ENCODE peak calls at places on chromosomes 3 and 15, in nine cellular contexts. One of them, this sample, is unnamed.

GRCh38 chr3:189001559-189001958 is 170.2 kb upstream of the TPRG1 start:
- DNase-seq in Calu3: no peak
- DNase-seq in T1000: peak
- DNase-seq in stimulated activated CD4-positive, alpha-beta T cell treated with anti-CD3 and anti-CD28 coated beads, Interleukin-15, amount 100 ng/mL, for 1 hour: no peak
- DNase-seq in activated CD8-positive, alpha-beta memory T cell treated with anti-CD3 and anti-CD28 coated beads for 48 hours: no peak
- DNase-seq in COR-L47: no peak
- DNase-seq in activated T-cell treated with anti-CD3 and anti-CD28 coated beads for 48 hours: no peak
- DNase-seq in COLO829: peak
- DNase-seq in stomach: no peak
- DNase-seq in this sample: no peak

GRCh38 chr3:100737334-100737733 is 28.0 kb downstream of the TFG start:
- DNase-seq in COLO829: peak
- DNase-seq in COR-L47: peak
- DNase-seq in stomach: no peak
- DNase-seq in activated CD8-positive, alpha-beta memory T cell treated with anti-CD3 and anti-CD28 coated beads for 48 hours: no peak
- DNase-seq in stimulated activated CD4-positive, alpha-beta T cell treated with anti-CD3 and anti-CD28 coated beads, Interleukin-15, amount 100 ng/mL, for 1 hour: no peak
- DNase-seq in activated T-cell treated with anti-CD3 and anti-CD28 coated beads for 48 hours: no peak
- DNase-seq in T1000: no peak
- DNase-seq in Calu3: peak
- DNase-seq in this sample: no peak

GRCh38 chr3:14820156-14820555 is 1.4 kb downstream of the FGD5 start:
- DNase-seq in T1000: no peak
- DNase-seq in Calu3: no peak
- DNase-seq in COR-L47: no peak
- DNase-seq in COLO829: no peak
- DNase-seq in activated CD8-positive, alpha-beta memory T cell treated with anti-CD3 and anti-CD28 coated beads for 48 hours: no peak
- DNase-seq in activated T-cell treated with anti-CD3 and anti-CD28 coated beads for 48 hours: no peak
- DNase-seq in stimulated activated CD4-positive, alpha-beta T cell treated with anti-CD3 and anti-CD28 coated beads, Interleukin-15, amount 100 ng/mL, for 1 hour: no peak
- DNase-seq in stomach: no peak
- DNase-seq in this sample: no peak

GRCh38 chr3:124026516-124026915 is 34.6 kb upstream of the ROPN1 start:
- DNase-seq in activated CD8-positive, alpha-beta memory T cell treated with anti-CD3 and anti-CD28 coated beads for 48 hours: no peak
- DNase-seq in T1000: no peak
- DNase-seq in COLO829: no peak
- DNase-seq in stimulated activated CD4-positive, alpha-beta T cell treated with anti-CD3 and anti-CD28 coated beads, Interleukin-15, amount 100 ng/mL, for 1 hour: no peak
- DNase-seq in COR-L47: no peak
- DNase-seq in stomach: no peak
- DNase-seq in activated T-cell treated with anti-CD3 and anti-CD28 coated beads for 48 hours: no peak
- DNase-seq in Calu3: no peak
- DNase-seq in this sample: no peak

GRCh38 chr3:107236661-107237375 is 140.4 kb upstream of the CCDC54 start:
- DNase-seq in T1000: no peak
- DNase-seq in activated CD8-positive, alpha-beta memory T cell treated with anti-CD3 and anti-CD28 coated beads for 48 hours: no peak
- DNase-seq in stomach: no peak
- DNase-seq in Calu3: no peak
- DNase-seq in activated T-cell treated with anti-CD3 and anti-CD28 coated beads for 48 hours: no peak
- DNase-seq in COR-L47: no peak
- DNase-seq in COLO829: no peak
- DNase-seq in stimulated activated CD4-positive, alpha-beta T cell treated with anti-CD3 and anti-CD28 coated beads, Interleukin-15, amount 100 ng/mL, for 1 hour: no peak
- DNase-seq in this sample: no peak

GRCh38 chr15:88695046-88695445 is 56.2 kb downstream of the ISG20 start:
- DNase-seq in Calu3: no peak
- DNase-seq in activated CD8-positive, alpha-beta memory T cell treated with anti-CD3 and anti-CD28 coated beads for 48 hours: no peak
- DNase-seq in stomach: no peak
- DNase-seq in COR-L47: no peak
- DNase-seq in activated T-cell treated with anti-CD3 and anti-CD28 coated beads for 48 hours: no peak
- DNase-seq in COLO829: peak
- DNase-seq in T1000: no peak
- DNase-seq in stimulated activated CD4-positive, alpha-beta T cell treated with anti-CD3 and anti-CD28 coated beads, Interleukin-15, amount 100 ng/mL, for 1 hour: no peak
- DNase-seq in this sample: no peak

GRCh38 chr3:109081746-109082510 is 36.0 kb downstream of the MORC1 start:
- DNase-seq in COR-L47: peak
- DNase-seq in activated T-cell treated with anti-CD3 and anti-CD28 coated beads for 48 hours: no peak
- DNase-seq in activated CD8-positive, alpha-beta memory T cell treated with anti-CD3 and anti-CD28 coated beads for 48 hours: no peak
- DNase-seq in T1000: peak
- DNase-seq in COLO829: peak
- DNase-seq in stomach: peak
- DNase-seq in stimulated activated CD4-positive, alpha-beta T cell treated with anti-CD3 and anti-CD28 coated beads, Interleukin-15, amount 100 ng/mL, for 1 hour: no peak
- DNase-seq in Calu3: peak
- DNase-seq in this sample: no peak

GRCh38 chr3:155981669-155982068 is 111.2 kb downstream of the GMPS start:
- DNase-seq in COR-L47: no peak
- DNase-seq in T1000: no peak
- DNase-seq in COLO829: no peak
- DNase-seq in activated T-cell treated with anti-CD3 and anti-CD28 coated beads for 48 hours: no peak
- DNase-seq in activated CD8-positive, alpha-beta memory T cell treated with anti-CD3 and anti-CD28 coated beads for 48 hours: no peak
- DNase-seq in Calu3: no peak
- DNase-seq in stimulated activated CD4-positive, alpha-beta T cell treated with anti-CD3 and anti-CD28 coated beads, Interleukin-15, amount 100 ng/mL, for 1 hour: no peak
- DNase-seq in stomach: no peak
- DNase-seq in this sample: no peak

GRCh38 chr3:36648241-36649034 is 115.9 kb downstream of the DCLK3 start:
- DNase-seq in stimulated activated CD4-positive, alpha-beta T cell treated with anti-CD3 and anti-CD28 coated beads, Interleukin-15, amount 100 ng/mL, for 1 hour: no peak
- DNase-seq in T1000: peak
- DNase-seq in COLO829: no peak
- DNase-seq in activated T-cell treated with anti-CD3 and anti-CD28 coated beads for 48 hours: no peak
- DNase-seq in stomach: no peak
- DNase-seq in Calu3: peak
- DNase-seq in activated CD8-positive, alpha-beta memory T cell treated with anti-CD3 and anti-CD28 coated beads for 48 hours: no peak
- DNase-seq in COR-L47: no peak
- DNase-seq in this sample: no peak

GRCh38 chr15:101489236-101489632 is 273 bp downstream of the PCSK6 start:
- DNase-seq in COR-L47: peak
- DNase-seq in activated T-cell treated with anti-CD3 and anti-CD28 coated beads for 48 hours: peak
- DNase-seq in T1000: no peak
- DNase-seq in COLO829: no peak
- DNase-seq in activated CD8-positive, alpha-beta memory T cell treated with anti-CD3 and anti-CD28 coated beads for 48 hours: no peak
- DNase-seq in Calu3: peak
- DNase-seq in stimulated activated CD4-positive, alpha-beta T cell treated with anti-CD3 and anti-CD28 coated beads, Interleukin-15, amount 100 ng/mL, for 1 hour: no peak
- DNase-seq in stomach: peak
- DNase-seq in this sample: no peak

GRCh38 chr3:73401058-73401457 is 223.7 kb downstream of the PDZRN3 start:
- DNase-seq in COLO829: no peak
- DNase-seq in T1000: no peak
- DNase-seq in stimulated activated CD4-positive, alpha-beta T cell treated with anti-CD3 and anti-CD28 coated beads, Interleukin-15, amount 100 ng/mL, for 1 hour: no peak
- DNase-seq in activated CD8-positive, alpha-beta memory T cell treated with anti-CD3 and anti-CD28 coated beads for 48 hours: no peak
- DNase-seq in activated T-cell treated with anti-CD3 and anti-CD28 coated beads for 48 hours: no peak
- DNase-seq in Calu3: no peak
- DNase-seq in stomach: no peak
- DNase-seq in COR-L47: no peak
- DNase-seq in this sample: no peak

GRCh38 chr15:58222698-58223097 is 84.5 kb downstream of the AQP9 start:
- DNase-seq in COLO829: no peak
- DNase-seq in T1000: no peak
- DNase-seq in activated CD8-positive, alpha-beta memory T cell treated with anti-CD3 and anti-CD28 coated beads for 48 hours: no peak
- DNase-seq in stomach: no peak
- DNase-seq in Calu3: no peak
- DNase-seq in activated T-cell treated with anti-CD3 and anti-CD28 coated beads for 48 hours: no peak
- DNase-seq in stimulated activated CD4-positive, alpha-beta T cell treated with anti-CD3 and anti-CD28 coated beads, Interleukin-15, amount 100 ng/mL, for 1 hour: no peak
- DNase-seq in COR-L47: no peak
- DNase-seq in this sample: no peak

GRCh38 chr3:139044366-139045210 is at the start of gene PRR23C:
- DNase-seq in COLO829: no peak
- DNase-seq in stimulated activated CD4-positive, alpha-beta T cell treated with anti-CD3 and anti-CD28 coated beads, Interleukin-15, amount 100 ng/mL, for 1 hour: no peak
- DNase-seq in Calu3: no peak
- DNase-seq in activated T-cell treated with anti-CD3 and anti-CD28 coated beads for 48 hours: no peak
- DNase-seq in COR-L47: no peak
- DNase-seq in activated CD8-positive, alpha-beta memory T cell treated with anti-CD3 and anti-CD28 coated beads for 48 hours: no peak
- DNase-seq in stomach: no peak
- DNase-seq in T1000: no peak
- DNase-seq in this sample: no peak

GRCh38 chr3:170049146-170050000 is 11.6 kb downstream of the GPR160 start:
- DNase-seq in stimulated activated CD4-positive, alpha-beta T cell treated with anti-CD3 and anti-CD28 coated beads, Interleukin-15, amount 100 ng/mL, for 1 hour: no peak
- DNase-seq in stomach: peak
- DNase-seq in activated T-cell treated with anti-CD3 and anti-CD28 coated beads for 48 hours: no peak
- DNase-seq in COR-L47: no peak
- DNase-seq in T1000: no peak
- DNase-seq in COLO829: no peak
- DNase-seq in Calu3: peak
- DNase-seq in activated CD8-positive, alpha-beta memory T cell treated with anti-CD3 and anti-CD28 coated beads for 48 hours: no peak
- DNase-seq in this sample: no peak

GRCh38 chr15:69780374-69780773 is 317.3 kb downstream of the TLE3 start:
- DNase-seq in Calu3: no peak
- DNase-seq in stomach: no peak
- DNase-seq in T1000: no peak
- DNase-seq in COLO829: no peak
- DNase-seq in activated T-cell treated with anti-CD3 and anti-CD28 coated beads for 48 hours: no peak
- DNase-seq in COR-L47: no peak
- DNase-seq in stimulated activated CD4-positive, alpha-beta T cell treated with anti-CD3 and anti-CD28 coated beads, Interleukin-15, amount 100 ng/mL, for 1 hour: no peak
- DNase-seq in activated CD8-positive, alpha-beta memory T cell treated with anti-CD3 and anti-CD28 coated beads for 48 hours: no peak
- DNase-seq in this sample: no peak

GRCh38 chr3:167148121-167148520 is 232.0 kb downstream of the ZBBX start:
- DNase-seq in stomach: no peak
- DNase-seq in activated CD8-positive, alpha-beta memory T cell treated with anti-CD3 and anti-CD28 coated beads for 48 hours: no peak
- DNase-seq in T1000: no peak
- DNase-seq in activated T-cell treated with anti-CD3 and anti-CD28 coated beads for 48 hours: no peak
- DNase-seq in Calu3: no peak
- DNase-seq in COLO829: no peak
- DNase-seq in COR-L47: no peak
- DNase-seq in stimulated activated CD4-positive, alpha-beta T cell treated with anti-CD3 and anti-CD28 coated beads, Interleukin-15, amount 100 ng/mL, for 1 hour: no peak
- DNase-seq in this sample: no peak

GRCh38 chr3:16142350-16143050 is 32.0 kb upstream of the GALNT15 start:
- DNase-seq in COR-L47: no peak
- DNase-seq in stimulated activated CD4-positive, alpha-beta T cell treated with anti-CD3 and anti-CD28 coated beads, Interleukin-15, amount 100 ng/mL, for 1 hour: no peak
- DNase-seq in stomach: no peak
- DNase-seq in Calu3: no peak
- DNase-seq in COLO829: no peak
- DNase-seq in T1000: no peak
- DNase-seq in activated T-cell treated with anti-CD3 and anti-CD28 coated beads for 48 hours: no peak
- DNase-seq in activated CD8-positive, alpha-beta memory T cell treated with anti-CD3 and anti-CD28 coated beads for 48 hours: no peak
- DNase-seq in this sample: no peak

GRCh38 chr15:90558182-90558581 is 28.5 kb downstream of the CRTC3 start:
- DNase-seq in Calu3: no peak
- DNase-seq in COLO829: no peak
- DNase-seq in stimulated activated CD4-positive, alpha-beta T cell treated with anti-CD3 and anti-CD28 coated beads, Interleukin-15, amount 100 ng/mL, for 1 hour: no peak
- DNase-seq in activated CD8-positive, alpha-beta memory T cell treated with anti-CD3 and anti-CD28 coated beads for 48 hours: no peak
- DNase-seq in stomach: no peak
- DNase-seq in T1000: no peak
- DNase-seq in COR-L47: no peak
- DNase-seq in activated T-cell treated with anti-CD3 and anti-CD28 coated beads for 48 hours: no peak
- DNase-seq in this sample: no peak

GRCh38 chr3:142174559-142174958 is 25.2 kb upstream of the TFDP2 start:
- DNase-seq in T1000: no peak
- DNase-seq in stomach: no peak
- DNase-seq in Calu3: no peak
- DNase-seq in activated CD8-positive, alpha-beta memory T cell treated with anti-CD3 and anti-CD28 coated beads for 48 hours: no peak
- DNase-seq in activated T-cell treated with anti-CD3 and anti-CD28 coated beads for 48 hours: no peak
- DNase-seq in COLO829: no peak
- DNase-seq in stimulated activated CD4-positive, alpha-beta T cell treated with anti-CD3 and anti-CD28 coated beads, Interleukin-15, amount 100 ng/mL, for 1 hour: no peak
- DNase-seq in COR-L47: no peak
- DNase-seq in this sample: no peak

GRCh38 chr3:194686414-194686815 is 732 bp downstream of the FAM43A start:
- DNase-seq in Calu3: peak
- DNase-seq in stimulated activated CD4-positive, alpha-beta T cell treated with anti-CD3 and anti-CD28 coated beads, Interleukin-15, amount 100 ng/mL, for 1 hour: peak
- DNase-seq in activated T-cell treated with anti-CD3 and anti-CD28 coated beads for 48 hours: no peak
- DNase-seq in T1000: no peak
- DNase-seq in COR-L47: no peak
- DNase-seq in activated CD8-positive, alpha-beta memory T cell treated with anti-CD3 and anti-CD28 coated beads for 48 hours: no peak
- DNase-seq in COLO829: no peak
- DNase-seq in stomach: no peak
- DNase-seq in this sample: peak

This sample was measured in DMS79 treated with DMSO at 0.1 percent for 48 hours.